ENCODE peak calls at places on chromosomes 6 and 20, in eight cellular contexts. M is HFFc6; S is tibial nerve; C is putamen; Z is iPS-NIHi11; I is stimulated activated CD4-positive, alpha-beta T cell treated with anti-CD3 and anti-CD28 coated beads, Interleukin-1b, Interleukin-23, amount 100 ng/mL, for 24 hours; O is NCI-H460; P is endothelial cell. E is an unnamed sample.

GRCh38 chr6:169495601-169496000 is 206.2 kb downstream of the WDR27 start:
- DNase-seq in O (no peak), C (no peak), I (no peak), M (peak; percentile 41), Z (no peak), S (no peak), P (no peak), E (no peak)

GRCh38 chr6:142850653-142851434 is 94.1 kb downstream of the HIVEP2 start:
- DNase-seq in C (no peak), S (no peak), I (peak; percentile 40), O (no peak), M (peak; percentile 58), P (no peak), Z (no peak), E (no peak)

GRCh38 chr6:14612016-14612415 is 494.4 kb downstream of the CD83 start:
- DNase-seq in C (no peak), M (peak; percentile 3), Z (no peak), O (no peak), P (no peak), I (no peak), S (no peak), E (no peak)

GRCh38 chr6:107917468-107918375 is 40.3 kb downstream of the SEC63 start:
- DNase-seq in M (no peak), C (no peak), I (no peak), O (no peak), Z (no peak), S (no peak), P (peak; percentile 8), E (no peak)

GRCh38 chr20:23583526-23583925 is 15.2 kb upstream of the CST9L start:
- DNase-seq in S (no peak), I (no peak), O (no peak), M (no peak), Z (no peak), P (no peak), C (no peak), E (no peak)

GRCh38 chr20:47139934-47140333 is 216.6 kb downstream of the ZMYND8 start:
- DNase-seq in Z (no peak), M (no peak), S (no peak), C (no peak), P (no peak), O (no peak), I (no peak), E (no peak)

GRCh38 chr6:156720739-156721714 is 56.2 kb upstream of the ARID1B start:
- DNase-seq in C (no peak), Z (peak; percentile 44), P (peak; percentile 4), I (no peak), O (no peak), M (no peak), S (no peak), E (peak; percentile 20)

GRCh38 chr6:106751501-106752252 is 122.3 kb downstream of the QRSL1 start:
- DNase-seq in S (no peak), I (no peak), P (no peak), C (no peak), O (no peak), M (peak; percentile 1), Z (no peak), E (no peak)

GRCh38 chr20:3195607-3196230 is 8.8 kb downstream of the DDRGK1 start:
- DNase-seq in C (no peak), O (no peak), P (no peak), S (no peak), M (no peak), Z (no peak), I (no peak), E (no peak)

GRCh38 chr20:57996936-57997629 is 231.4 kb downstream of the ANKRD60 start:
- DNase-seq in M (peak; percentile 64), Z (no peak), S (no peak), O (no peak), P (no peak), C (no peak), I (no peak), E (no peak)

GRCh38 chr6:2823104-2823850 is 18.4 kb downstream of the SERPINB1 start:
- DNase-seq in O (no peak), C (no peak), P (no peak), Z (no peak), M (no peak), I (no peak), S (no peak), E (no peak)

GRCh38 chr6:54690596-54690995 is 156.0 kb upstream of the FAM83B start:
- DNase-seq in M (no peak), S (no peak), Z (no peak), I (no peak), P (no peak), C (no peak), O (no peak), E (no peak)

GRCh38 chr20:34538671-34539123 is 19.8 kb upstream of the MAP1LC3A start:
- DNase-seq in S (peak; percentile 47), O (peak; percentile 43), M (peak; percentile 36), P (peak; percentile 68), C (no peak), I (peak; percentile 43), Z (peak; percentile 71), E (peak; percentile 33)

GRCh38 chr20:37464173-37464572 is 56.9 kb upstream of the NNAT start:
- DNase-seq in C (no peak), S (no peak), I (no peak), P (no peak), M (no peak), O (no peak), Z (no peak), E (no peak)

GRCh38 chr6:14278436-14278835 is 160.9 kb downstream of the CD83 start:
- DNase-seq in O (no peak), C (no peak), S (no peak), Z (no peak), M (no peak), P (no peak), I (no peak), E (no peak)

GRCh38 chr20:59958123-59958522 is at the start of gene CDH26:
- DNase-seq in O (no peak), P (no peak), Z (no peak), S (no peak), M (no peak), I (no peak), C (no peak), E (no peak)

GRCh38 chr20:10508468-10509251 is 73.6 kb downstream of the SLX4IP start:
- DNase-seq in S (peak; percentile 57), P (no peak), I (no peak), Z (no peak), O (no peak), C (no peak), M (peak; percentile 8), E (peak; percentile 76)

GRCh38 chr6:25229671-25230321 is 49.4 kb upstream of the CARMIL1 start:
- DNase-seq in O (no peak), P (no peak), M (peak; percentile 80), C (no peak), S (no peak), Z (no peak), I (no peak), E (no peak)

GRCh38 chr6:73451166-73452106 is 661 bp downstream of the CGAS start:
- DNase-seq in C (no peak), S (peak; percentile 14), Z (peak; percentile 67), M (peak; percentile 12), I (peak; percentile 36), O (no peak), P (peak; percentile 30), E (peak; percentile 30)

GRCh38 chr6:150229775-150230561 is 87.1 kb downstream of the PPP1R14C start:
- DNase-seq in S (no peak), I (no peak), P (no peak), O (no peak), Z (no peak), M (peak; percentile 60), C (no peak), E (no peak)

GRCh38 chr6:117481278-117481925 is 1.1 kb upstream of the DCBLD1 start:
- DNase-seq in S (no peak), P (peak; percentile 11), I (no peak), O (no peak), C (no peak), Z (no peak), M (no peak), E (no peak)

GRCh38 chr6:157150076-157150475 is 173.2 kb downstream of the TMEM242 start:
- DNase-seq in O (no peak), S (no peak), M (no peak), P (no peak), I (no peak), Z (no peak), C (no peak), E (no peak)

GRCh38 chr6:135193221-135193620 is 12.1 kb downstream of the MYB start:
- DNase-seq in O (no peak), I (no peak), M (no peak), P (no peak), Z (no peak), C (no peak), S (no peak), E (no peak)

GRCh38 chr20:63044605-63045004 is 37.8 kb upstream of the BHLHE23 start:
- DNase-seq in S (no peak), P (no peak), M (no peak), C (no peak), I (no peak), Z (no peak), O (no peak), E (no peak)

GRCh38 chr6:3762359-3762758 is 10.8 kb upstream of the PXDC1 start:
- DNase-seq in Z (no peak), M (no peak), P (no peak), I (no peak), C (no peak), S (no peak), O (no peak), E (no peak)

GRCh38 chr20:51416532-51417244 is 125.8 kb downstream of the NFATC2 start:
- DNase-seq in Z (no peak), P (no peak), M (no peak), S (no peak), O (no peak), I (no peak), C (no peak), E (no peak)

GRCh38 chr6:35581633-35582032 is 68.9 kb upstream of the TULP1 start:
- DNase-seq in I (no peak), M (no peak), C (no peak), O (no peak), P (no peak), S (no peak), Z (no peak), E (no peak)

GRCh38 chr6:22433745-22434144 is 135.6 kb upstream of the HDGFL1 start:
- DNase-seq in I (no peak), S (no peak), P (no peak), O (no peak), M (no peak), Z (no peak), C (no peak), E (no peak)

GRCh38 chr6:9927271-9927670 is 487.6 kb downstream of the TFAP2A start:
- DNase-seq in O (no peak), Z (no peak), I (no peak), S (no peak), P (no peak), M (no peak), C (no peak), E (no peak)

GRCh38 chr6:40848038-40848437 is 191.0 kb downstream of the UNC5CL start:
- DNase-seq in I (no peak), P (no peak), M (peak; percentile 66), S (no peak), C (no peak), Z (no peak), O (no peak), E (no peak)

GRCh38 chr20:59157064-59157463 is 6.6 kb upstream of the ZNF831 start:
- DNase-seq in C (no peak), M (no peak), S (no peak), Z (no peak), O (no peak), I (no peak), P (no peak), E (no peak)

GRCh38 chr20:10322073-10323012 is 103.7 kb downstream of the SNAP25 start:
- DNase-seq in M (no peak), I (no peak), Z (no peak), S (no peak), C (peak; percentile 33), O (no peak), P (no peak), E (no peak)

GRCh38 chr20:8305449-8305978 is 173.4 kb downstream of the PLCB1 start:
- DNase-seq in M (peak; percentile 15), C (no peak), S (peak; percentile 25), I (peak; percentile 44), O (peak; percentile 55), P (peak; percentile 49), Z (peak; percentile 77), E (no peak)

GRCh38 chr6:27296106-27296783 is 15.8 kb downstream of the POM121L2 start:
- DNase-seq in S (no peak), I (no peak), M (peak; percentile 46), C (no peak), Z (peak; percentile 70), O (peak; percentile 65), P (peak; percentile 69), E (no peak)